ENCODE peak calls at places on chromosomes 1 and 21, in seven cellular contexts. One of them, this sample, is unnamed.

GRCh38 chr1:227437495-227438008 is 119.3 kb upstream of the CDC42BPA start:
- DNase-seq in C1 segment of cervical spinal cord: no peak
- DNase-seq in activated naive CD8-positive, alpha-beta T cell treated with anti-CD3 and anti-CD28 coated beads, Interleukin-2, amount 50 U/mL, for 24 hours: no peak
- DNase-seq in tibial artery: no peak
- DNase-seq in GM23248: peak; percentile 73
- DNase-seq in NCI-H774: peak; percentile 26
- DNase-seq in effector CD4-positive, alpha-beta T cell: no peak
- DNase-seq in this sample: peak; percentile 34

GRCh38 chr1:222557148-222557547 is 9.2 kb upstream of the HHIPL2 start:
- DNase-seq in tibial artery: no peak
- DNase-seq in GM23248: no peak
- DNase-seq in activated naive CD8-positive, alpha-beta T cell treated with anti-CD3 and anti-CD28 coated beads, Interleukin-2, amount 50 U/mL, for 24 hours: no peak
- DNase-seq in NCI-H774: no peak
- DNase-seq in effector CD4-positive, alpha-beta T cell: no peak
- DNase-seq in C1 segment of cervical spinal cord: no peak
- DNase-seq in this sample: no peak

GRCh38 chr1:47914218-47914937 is 82.8 kb downstream of the TRABD2B start:
- DNase-seq in tibial artery: no peak
- DNase-seq in C1 segment of cervical spinal cord: no peak
- DNase-seq in NCI-H774: no peak
- DNase-seq in activated naive CD8-positive, alpha-beta T cell treated with anti-CD3 and anti-CD28 coated beads, Interleukin-2, amount 50 U/mL, for 24 hours: no peak
- DNase-seq in GM23248: no peak
- DNase-seq in effector CD4-positive, alpha-beta T cell: no peak
- DNase-seq in this sample: no peak

GRCh38 chr21:17390575-17390974 is 122.3 kb upstream of the CXADR start:
- DNase-seq in GM23248: no peak
- DNase-seq in C1 segment of cervical spinal cord: no peak
- DNase-seq in tibial artery: no peak
- DNase-seq in effector CD4-positive, alpha-beta T cell: no peak
- DNase-seq in activated naive CD8-positive, alpha-beta T cell treated with anti-CD3 and anti-CD28 coated beads, Interleukin-2, amount 50 U/mL, for 24 hours: no peak
- DNase-seq in NCI-H774: no peak
- DNase-seq in this sample: no peak

GRCh38 chr1:224622831-224623230 is 6.7 kb downstream of the CNIH3 start:
- DNase-seq in GM23248: no peak
- DNase-seq in C1 segment of cervical spinal cord: no peak
- DNase-seq in tibial artery: no peak
- DNase-seq in NCI-H774: no peak
- DNase-seq in effector CD4-positive, alpha-beta T cell: no peak
- DNase-seq in activated naive CD8-positive, alpha-beta T cell treated with anti-CD3 and anti-CD28 coated beads, Interleukin-2, amount 50 U/mL, for 24 hours: no peak
- DNase-seq in this sample: no peak

GRCh38 chr1:156845055-156845952 is 13.6 kb downstream of the INSRR start:
- DNase-seq in C1 segment of cervical spinal cord: no peak
- DNase-seq in NCI-H774: no peak
- DNase-seq in tibial artery: no peak
- DNase-seq in effector CD4-positive, alpha-beta T cell: peak; percentile 12
- DNase-seq in GM23248: peak; percentile 48
- DNase-seq in activated naive CD8-positive, alpha-beta T cell treated with anti-CD3 and anti-CD28 coated beads, Interleukin-2, amount 50 U/mL, for 24 hours: peak; percentile 44
- DNase-seq in this sample: no peak

GRCh38 chr1:7488475-7488842 is 282.6 kb upstream of the VAMP3 start:
- DNase-seq in NCI-H774: no peak
- DNase-seq in tibial artery: no peak
- DNase-seq in GM23248: no peak
- DNase-seq in C1 segment of cervical spinal cord: no peak
- DNase-seq in activated naive CD8-positive, alpha-beta T cell treated with anti-CD3 and anti-CD28 coated beads, Interleukin-2, amount 50 U/mL, for 24 hours: no peak
- DNase-seq in effector CD4-positive, alpha-beta T cell: no peak
- DNase-seq in this sample: no peak

GRCh38 chr1:181126289-181126688 is 37.8 kb downstream of the IER5 start:
- DNase-seq in C1 segment of cervical spinal cord: no peak
- DNase-seq in tibial artery: no peak
- DNase-seq in NCI-H774: no peak
- DNase-seq in GM23248: no peak
- DNase-seq in effector CD4-positive, alpha-beta T cell: no peak
- DNase-seq in activated naive CD8-positive, alpha-beta T cell treated with anti-CD3 and anti-CD28 coated beads, Interleukin-2, amount 50 U/mL, for 24 hours: no peak
- DNase-seq in this sample: no peak

GRCh38 chr1:110341146-110341871 is 2.1 kb downstream of the RBM15 start:
- DNase-seq in C1 segment of cervical spinal cord: no peak
- DNase-seq in activated naive CD8-positive, alpha-beta T cell treated with anti-CD3 and anti-CD28 coated beads, Interleukin-2, amount 50 U/mL, for 24 hours: no peak
- DNase-seq in tibial artery: no peak
- DNase-seq in NCI-H774: no peak
- DNase-seq in effector CD4-positive, alpha-beta T cell: no peak
- DNase-seq in GM23248: no peak
- DNase-seq in this sample: no peak

GRCh38 chr1:993379-993995 is 6.4 kb downstream of the HES4 start:
- DNase-seq in GM23248: no peak
- DNase-seq in activated naive CD8-positive, alpha-beta T cell treated with anti-CD3 and anti-CD28 coated beads, Interleukin-2, amount 50 U/mL, for 24 hours: no peak
- DNase-seq in tibial artery: no peak
- DNase-seq in C1 segment of cervical spinal cord: no peak
- DNase-seq in NCI-H774: no peak
- DNase-seq in effector CD4-positive, alpha-beta T cell: no peak
- DNase-seq in this sample: no peak

GRCh38 chr1:90879281-90879680 is 142.6 kb downstream of the ZNF644 start:
- DNase-seq in activated naive CD8-positive, alpha-beta T cell treated with anti-CD3 and anti-CD28 coated beads, Interleukin-2, amount 50 U/mL, for 24 hours: no peak
- DNase-seq in effector CD4-positive, alpha-beta T cell: no peak
- DNase-seq in C1 segment of cervical spinal cord: no peak
- DNase-seq in tibial artery: no peak
- DNase-seq in GM23248: peak; percentile 43
- DNase-seq in NCI-H774: no peak
- DNase-seq in this sample: no peak

GRCh38 chr21:15283789-15284188 is 219.0 kb upstream of the NRIP1 start:
- DNase-seq in activated naive CD8-positive, alpha-beta T cell treated with anti-CD3 and anti-CD28 coated beads, Interleukin-2, amount 50 U/mL, for 24 hours: no peak
- DNase-seq in GM23248: no peak
- DNase-seq in C1 segment of cervical spinal cord: no peak
- DNase-seq in NCI-H774: peak; percentile 75
- DNase-seq in effector CD4-positive, alpha-beta T cell: no peak
- DNase-seq in tibial artery: no peak
- DNase-seq in this sample: no peak

GRCh38 chr1:62111084-62111483 is 83.6 kb upstream of the L1TD1 start:
- DNase-seq in effector CD4-positive, alpha-beta T cell: no peak
- DNase-seq in tibial artery: no peak
- DNase-seq in C1 segment of cervical spinal cord: no peak
- DNase-seq in GM23248: no peak
- DNase-seq in activated naive CD8-positive, alpha-beta T cell treated with anti-CD3 and anti-CD28 coated beads, Interleukin-2, amount 50 U/mL, for 24 hours: no peak
- DNase-seq in NCI-H774: no peak
- DNase-seq in this sample: no peak

GRCh38 chr1:75083848-75084514 is 50.2 kb upstream of the LHX8 start:
- DNase-seq in GM23248: peak; percentile 19
- DNase-seq in C1 segment of cervical spinal cord: no peak
- DNase-seq in effector CD4-positive, alpha-beta T cell: no peak
- DNase-seq in activated naive CD8-positive, alpha-beta T cell treated with anti-CD3 and anti-CD28 coated beads, Interleukin-2, amount 50 U/mL, for 24 hours: no peak
- DNase-seq in NCI-H774: no peak
- DNase-seq in tibial artery: no peak
- DNase-seq in this sample: no peak

GRCh38 chr1:105485207-105485606 is 1571.3 kb upstream of the PRMT6 start:
- DNase-seq in NCI-H774: no peak
- DNase-seq in effector CD4-positive, alpha-beta T cell: no peak
- DNase-seq in tibial artery: no peak
- DNase-seq in GM23248: peak; percentile 77
- DNase-seq in activated naive CD8-positive, alpha-beta T cell treated with anti-CD3 and anti-CD28 coated beads, Interleukin-2, amount 50 U/mL, for 24 hours: no peak
- DNase-seq in C1 segment of cervical spinal cord: no peak
- DNase-seq in this sample: no peak

GRCh38 chr1:221961532-221962292 is 219.8 kb upstream of the DUSP10 start:
- DNase-seq in tibial artery: no peak
- DNase-seq in GM23248: peak; percentile 76
- DNase-seq in effector CD4-positive, alpha-beta T cell: no peak
- DNase-seq in activated naive CD8-positive, alpha-beta T cell treated with anti-CD3 and anti-CD28 coated beads, Interleukin-2, amount 50 U/mL, for 24 hours: peak; percentile 53
- DNase-seq in NCI-H774: no peak
- DNase-seq in C1 segment of cervical spinal cord: peak; percentile 9
- DNase-seq in this sample: no peak

GRCh38 chr1:33317946-33318345 is 3.0 kb downstream of the A3GALT2 start:
- DNase-seq in tibial artery: no peak
- DNase-seq in NCI-H774: no peak
- DNase-seq in C1 segment of cervical spinal cord: no peak
- DNase-seq in activated naive CD8-positive, alpha-beta T cell treated with anti-CD3 and anti-CD28 coated beads, Interleukin-2, amount 50 U/mL, for 24 hours: no peak
- DNase-seq in effector CD4-positive, alpha-beta T cell: no peak
- DNase-seq in GM23248: no peak
- DNase-seq in this sample: no peak

GRCh38 chr21:41819236-41819855 is 52.5 kb upstream of the RIPK4 start:
- DNase-seq in C1 segment of cervical spinal cord: no peak
- DNase-seq in activated naive CD8-positive, alpha-beta T cell treated with anti-CD3 and anti-CD28 coated beads, Interleukin-2, amount 50 U/mL, for 24 hours: no peak
- DNase-seq in tibial artery: no peak
- DNase-seq in effector CD4-positive, alpha-beta T cell: no peak
- DNase-seq in NCI-H774: no peak
- DNase-seq in GM23248: no peak
- DNase-seq in this sample: no peak

GRCh38 chr1:9473032-9473792 is 66.1 kb upstream of the SLC25A33 start:
- DNase-seq in GM23248: peak; percentile 98
- DNase-seq in C1 segment of cervical spinal cord: peak; percentile 35
- DNase-seq in NCI-H774: no peak
- DNase-seq in activated naive CD8-positive, alpha-beta T cell treated with anti-CD3 and anti-CD28 coated beads, Interleukin-2, amount 50 U/mL, for 24 hours: no peak
- DNase-seq in effector CD4-positive, alpha-beta T cell: no peak
- DNase-seq in tibial artery: peak; percentile 91
- DNase-seq in this sample: peak; percentile 35

GRCh38 chr1:99647460-99647859 is 1.5 kb downstream of the PALMD start:
- DNase-seq in NCI-H774: no peak
- DNase-seq in tibial artery: no peak
- DNase-seq in C1 segment of cervical spinal cord: no peak
- DNase-seq in GM23248: no peak
- DNase-seq in activated naive CD8-positive, alpha-beta T cell treated with anti-CD3 and anti-CD28 coated beads, Interleukin-2, amount 50 U/mL, for 24 hours: no peak
- DNase-seq in effector CD4-positive, alpha-beta T cell: no peak
- DNase-seq in this sample: no peak

GRCh38 chr1:29569971-29570634 is 333.8 kb downstream of the PTPRU start:
- DNase-seq in C1 segment of cervical spinal cord: no peak
- DNase-seq in GM23248: peak; percentile 97
- DNase-seq in activated naive CD8-positive, alpha-beta T cell treated with anti-CD3 and anti-CD28 coated beads, Interleukin-2, amount 50 U/mL, for 24 hours: no peak
- DNase-seq in effector CD4-positive, alpha-beta T cell: no peak
- DNase-seq in tibial artery: no peak
- DNase-seq in NCI-H774: no peak
- DNase-seq in this sample: peak; percentile 41

GRCh38 chr21:43467785-43468184 is 40.9 kb upstream of the SIK1 start:
- DNase-seq in activated naive CD8-positive, alpha-beta T cell treated with anti-CD3 and anti-CD28 coated beads, Interleukin-2, amount 50 U/mL, for 24 hours: peak; percentile 2
- DNase-seq in GM23248: no peak
- DNase-seq in C1 segment of cervical spinal cord: no peak
- DNase-seq in effector CD4-positive, alpha-beta T cell: no peak
- DNase-seq in tibial artery: no peak
- DNase-seq in NCI-H774: no peak
- DNase-seq in this sample: no peak

GRCh38 chr1:145845514-145846161 is at the start of gene NUDT17:
- DNase-seq in C1 segment of cervical spinal cord: peak; percentile 40
- DNase-seq in effector CD4-positive, alpha-beta T cell: peak; percentile 74
- DNase-seq in GM23248: peak; percentile 90
- DNase-seq in activated naive CD8-positive, alpha-beta T cell treated with anti-CD3 and anti-CD28 coated beads, Interleukin-2, amount 50 U/mL, for 24 hours: peak; percentile 86
- DNase-seq in tibial artery: peak; percentile 67
- DNase-seq in NCI-H774: peak; percentile 70
- DNase-seq in this sample: peak; percentile 84

GRCh38 chr1:15417365-15417934 is 7.8 kb downstream of the EFHD2 start:
- DNase-seq in C1 segment of cervical spinal cord: peak; percentile 8
- DNase-seq in GM23248: peak; percentile 63
- DNase-seq in NCI-H774: no peak
- DNase-seq in tibial artery: peak; percentile 54
- DNase-seq in effector CD4-positive, alpha-beta T cell: peak; percentile 69
- DNase-seq in activated naive CD8-positive, alpha-beta T cell treated with anti-CD3 and anti-CD28 coated beads, Interleukin-2, amount 50 U/mL, for 24 hours: peak; percentile 57
- DNase-seq in this sample: no peak

This sample was measured in 8988T.